ENCODE peak calls at places on chromosomes 3 and 15, in ten cellular contexts. Z is tibial nerve; T is keratinocyte; I is SJSA1; L is endothelial cell of umbilical vein; E is PC-3; X is K562; D is cardiac muscle cell; F is CD4-positive, alpha-beta memory T cell; U is CD8-positive, alpha-beta T cell. A is an unnamed sample. For H3K4me1, the result is how much of the 10 kb centered on the place peaks cover.

GRCh38 chr3:50245251-50245745 is 9.3 kb downstream of the GNAI2 start:
- DNase-seq in Z (no peak), T (no peak), I (no peak), L (peak), E (no peak), X (no peak), D (no peak), F (no peak), U (no peak), A (no peak)

GRCh38 chr3:193134895-193135294 is 106.1 kb upstream of the PLAAT1 start:
- DNase-seq in Z (no peak), T (no peak), I (peak), L (peak), E (peak), X (no peak), D (no peak), F (no peak), U (no peak), A (no peak)

GRCh38 chr3:129182390-129183180 is 1.1 kb downstream of the CNBP start:
- DNase-seq in Z (no peak), T (no peak), I (peak), L (peak), E (peak), X (no peak), D (no peak), F (peak), U (no peak), A (peak)

GRCh38 chr3:36904641-36905040 is 40.2 kb downstream of the TRANK1 start:
- DNase-seq in Z (no peak), T (no peak), I (no peak), L (no peak), E (peak), X (no peak), D (peak), F (no peak), U (no peak), A (no peak)

GRCh38 chr3:45848392-45848791 is 6.5 kb upstream of the LZTFL1 start:
- DNase-seq in Z (no peak), T (no peak), I (no peak), L (no peak), E (no peak), X (no peak), D (no peak), F (no peak), U (no peak), A (no peak)

GRCh38 chr3:139127101-139127500 is 82.4 kb upstream of the PRR23C start:
- DNase-seq in Z (no peak), T (peak), I (no peak), L (no peak), E (no peak), X (no peak), D (no peak), F (no peak), U (no peak), A (no peak)

GRCh38 chr3:174035317-174035886 is 637.9 kb downstream of the NLGN1 start:
- DNase-seq in Z (no peak), T (no peak), I (no peak), L (no peak), E (no peak), X (no peak), D (peak), F (no peak), U (no peak), A (no peak)

GRCh38 chr3:36244728-36245127 is 135.6 kb upstream of the STAC start:
- DNase-seq in Z (no peak), T (no peak), I (peak), L (no peak), E (peak), X (no peak), D (no peak), F (no peak), U (no peak), A (no peak)

GRCh38 chr15:62942411-62942810 is 100.1 kb upstream of the TPM1 start:
- DNase-seq in Z (no peak), T (no peak), I (no peak), L (no peak), E (no peak), X (no peak), D (no peak), F (no peak), U (no peak), A (no peak)

GRCh38 chr3:51967384-51968174 is at the start of gene PCBP4:
- DNase-seq in Z (peak), T (no peak), I (peak), L (peak), E (peak), X (peak), D (peak), F (no peak), U (peak), A (peak)

GRCh38 chr3:114824014-114824413 is 323.1 kb downstream of the ZBTB20 start:
- DNase-seq in Z (no peak), T (no peak), I (no peak), L (no peak), E (no peak), X (no peak), D (no peak), F (no peak), U (no peak), A (no peak)

GRCh38 chr15:29538110-29538509 is 268.5 kb upstream of the NSMCE3 start:
- DNase-seq in Z (no peak), T (no peak), I (no peak), L (no peak), E (no peak), X (no peak), D (no peak), F (no peak), U (no peak), A (no peak)

GRCh38 chr3:133159498-133160475 is 121.6 kb downstream of the TMEM108 start:
- DNase-seq in Z (no peak), T (no peak), I (no peak), L (no peak), E (no peak), X (peak), D (no peak), F (no peak), U (no peak), A (no peak)

GRCh38 chr3:181302960-181303359 is 313.4 kb upstream of the DNAJC19 start:
- DNase-seq in Z (no peak), T (no peak), I (no peak), L (no peak), E (no peak), X (no peak), D (no peak), F (no peak), U (no peak), A (no peak)

GRCh38 chr3:132595036-132595435 is 2.0 kb upstream of the ACKR4 start:
- DNase-seq in Z (no peak), T (peak), I (peak), L (peak), E (peak), X (no peak), D (no peak), F (no peak), U (no peak), A (no peak)

GRCh38 chr3:126934149-126934548 is 48.8 kb upstream of the PLXNA1 start:
- DNase-seq in Z (no peak), T (no peak), I (no peak), L (no peak), E (no peak), X (no peak), D (peak), F (no peak), U (no peak), A (no peak)

GRCh38 chr15:25508369-25509002 is 69.7 kb upstream of the UBE3A start:
- DNase-seq in Z (peak), T (no peak), I (peak), L (no peak), E (peak), X (peak), D (peak), F (no peak), U (no peak), A (peak)

GRCh38 chr3:61093364-61093763 is 157.9 kb downstream of the FHIT start:
- DNase-seq in Z (no peak), T (no peak), I (no peak), L (no peak), E (no peak), X (no peak), D (no peak), F (no peak), U (no peak), A (no peak)

GRCh38 chr3:181210275-181210674 is 220.7 kb upstream of the DNAJC19 start:
- DNase-seq in Z (no peak), T (no peak), I (no peak), L (peak), E (peak), X (no peak), D (peak), F (no peak), U (no peak), A (peak)

GRCh38 chr3:146241523-146242240 is 9.2 kb downstream of the PLSCR4 start:
- DNase-seq in Z (no peak), T (no peak), I (no peak), L (peak), E (no peak), X (no peak), D (no peak), F (no peak), U (no peak), A (no peak)

GRCh38 chr3:140442621-140443020 is 235.2 kb upstream of the TRIM42 start:
- DNase-seq in Z (no peak), T (no peak), I (no peak), L (no peak), E (no peak), X (no peak), D (no peak), F (no peak), U (no peak), A (no peak)

GRCh38 chr3:140439527-140439926 is 238.3 kb upstream of the TRIM42 start:
- DNase-seq in Z (no peak), T (no peak), I (no peak), L (no peak), E (no peak), X (no peak), D (no peak), F (no peak), U (no peak), A (no peak)

GRCh38 chr3:140440446-140440845 is 237.4 kb upstream of the TRIM42 start:
- DNase-seq in Z (no peak), T (peak), I (no peak), L (peak), E (peak), X (no peak), D (no peak), F (no peak), U (no peak), A (no peak)

GRCh38 chr3:140441006-140441405 is 236.9 kb upstream of the TRIM42 start:
- DNase-seq in Z (no peak), T (peak), I (no peak), L (peak), E (peak), X (no peak), D (no peak), F (no peak), U (no peak), A (no peak)

GRCh38 chr3:140443073-140443472 is 234.8 kb upstream of the TRIM42 start:
- DNase-seq in Z (no peak), T (no peak), I (no peak), L (peak), E (no peak), X (no peak), D (no peak), F (no peak), U (no peak), A (no peak)
- H3K4me1 ChIP-seq in Z (under half), T (under half), I (under half), L (under half), E (under half), X (under half), D (under half), F (under half), U (under half), A (under half)

DNA sequence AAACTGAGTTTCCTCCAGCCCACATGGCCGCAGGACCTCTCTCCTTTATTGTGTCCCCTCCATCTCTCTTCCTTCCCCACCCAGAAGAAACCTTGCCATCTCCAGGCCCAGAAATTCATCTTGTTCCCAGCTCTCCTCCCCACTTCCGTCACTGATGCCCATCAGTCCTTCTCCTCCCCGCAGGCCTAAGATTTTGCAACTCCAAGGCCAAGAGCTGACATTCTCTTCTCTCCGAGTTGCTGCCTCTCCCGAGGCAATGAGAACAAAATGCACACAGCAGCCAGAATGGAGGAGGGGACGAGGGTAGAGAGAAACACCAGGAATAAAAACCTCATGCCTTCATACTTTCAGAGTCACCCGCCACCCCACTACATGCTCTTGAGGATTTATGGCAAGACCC is 526.5 kb upstream of the PROK2 start:
- DNase-seq in Z (no peak), T (no peak), I (no peak), L (no peak), E (no peak), X (no peak), D (no peak), F (no peak), U (no peak), A (no peak)
- H3K27ac ChIP-seq in Z (no peak), T (no peak), I (no peak), L (no peak), E (no peak), X (no peak), D (no peak), F (no peak), U (no peak), A (peak)

GRCh38 chr15:85595804-85596536 is 198.8 kb downstream of the KLHL25 start:
- DNase-seq in Z (no peak), T (no peak), I (no peak), L (no peak), E (peak), X (no peak), D (no peak), F (no peak), U (no peak), A (no peak)
- H3K4me1 ChIP-seq in Z (under half), T (under half), I (under half), L (under half), E (under half), X (under half), D (under half), F (half or more), U (under half), A (under half)

DNA sequence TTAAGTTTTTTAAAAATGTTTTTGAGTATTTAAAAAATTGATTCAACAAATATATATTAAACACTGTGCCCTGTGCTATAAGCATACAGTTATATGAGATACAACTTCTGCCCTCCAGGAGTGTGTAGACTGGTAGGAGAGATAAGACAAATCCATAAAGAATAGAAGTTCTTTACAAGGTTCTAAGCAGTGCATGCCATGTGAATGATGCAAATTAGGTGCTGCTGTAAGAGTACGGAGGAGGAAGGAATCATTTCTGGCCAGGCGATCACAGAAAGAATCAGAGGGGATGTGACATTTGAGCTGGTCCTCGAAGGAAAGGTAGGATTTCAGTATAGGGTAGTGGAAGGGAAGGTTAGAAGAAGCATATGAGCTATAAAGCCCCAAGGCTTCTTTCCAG is 14.0 kb downstream of the MAPKBP1 start:
- DNase-seq in Z (no peak), T (no peak), I (no peak), L (no peak), E (no peak), X (no peak), D (no peak), F (no peak), U (no peak), A (no peak)
- H3K27ac ChIP-seq in Z (no peak), T (peak), I (no peak), L (no peak), E (no peak), X (no peak), D (peak), F (no peak), U (no peak), A (no peak)

GRCh38 chr3:30628931-30629590 is 22.7 kb downstream of the TGFBR2 start:
- DNase-seq in Z (no peak), T (no peak), I (no peak), L (no peak), E (no peak), X (no peak), D (peak), F (no peak), U (no peak), A (no peak)

GRCh38 chr3:30629736-30630135 is 23.3 kb downstream of the TGFBR2 start:
- DNase-seq in Z (no peak), T (no peak), I (no peak), L (no peak), E (no peak), X (no peak), D (no peak), F (no peak), U (no peak), A (no peak)

GRCh38 chr3:30626443-30627181 is 20.2 kb downstream of the TGFBR2 start:
- DNase-seq in Z (no peak), T (no peak), I (no peak), L (no peak), E (peak), X (no peak), D (no peak), F (no peak), U (no peak), A (no peak)

GRCh38 chr3:30630238-30631030 is 24.0 kb downstream of the TGFBR2 start:
- DNase-seq in Z (no peak), T (no peak), I (no peak), L (no peak), E (no peak), X (no peak), D (no peak), F (no peak), U (no peak), A (no peak)

GRCh38 chr3:30628188-30628930 is 22.0 kb downstream of the TGFBR2 start:
- DNase-seq in Z (no peak), T (no peak), I (no peak), L (no peak), E (no peak), X (no peak), D (no peak), F (peak), U (no peak), A (no peak)
- H3K4me1 ChIP-seq in Z (half or more), T (half or more), I (under half), L (half or more), E (half or more), X (under half), D (under half), F (half or more), U (half or more), A (half or more)

GRCh38 chr15:89899951-89900567 is 6.3 kb upstream of the AP3S2 start:
- DNase-seq in Z (no peak), T (no peak), I (no peak), L (no peak), E (no peak), X (no peak), D (no peak), F (no peak), U (no peak), A (no peak)
- H3K27ac ChIP-seq in Z (no peak), T (no peak), I (no peak), L (no peak), E (no peak), X (no peak), D (no peak), F (no peak), U (no peak), A (no peak)

DNA sequence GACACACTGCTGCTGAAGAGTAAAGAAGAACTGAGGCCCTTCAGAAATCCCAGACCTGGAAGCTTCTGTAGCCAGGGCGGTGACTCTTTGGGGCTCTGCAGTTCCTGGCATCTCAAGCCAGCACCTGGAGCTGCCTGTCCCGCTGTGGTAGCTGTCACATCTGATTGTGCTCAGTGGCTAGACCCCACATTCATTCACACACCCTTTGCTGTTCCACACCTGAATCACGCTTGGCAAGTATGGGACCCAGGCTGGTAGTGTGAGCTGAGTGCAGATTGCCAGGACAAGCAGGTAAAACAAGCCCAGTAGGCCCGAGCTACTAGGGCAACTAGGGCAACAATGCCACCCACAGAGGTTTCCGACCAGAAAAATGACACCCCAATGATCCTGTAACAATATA is 218.2 kb downstream of the VGLL3 start:
- DNase-seq in Z (no peak), T (no peak), I (no peak), L (no peak), E (no peak), X (no peak), D (no peak), F (no peak), U (no peak), A (no peak)
- H3K4me1 ChIP-seq in Z (under half), T (under half), I (under half), L (under half), E (under half), X (under half), D (under half), F (under half), U (under half), A (under half)

GRCh38 chr15:91524534-91524933 is 329.0 kb upstream of the SLCO3A1 start:
- DNase-seq in Z (no peak), T (no peak), I (no peak), L (no peak), E (no peak), X (no peak), D (no peak), F (no peak), U (no peak), A (no peak)

GRCh38 chr15:91522609-91523332 is 330.7 kb upstream of the SLCO3A1 start:
- DNase-seq in Z (no peak), T (no peak), I (no peak), L (no peak), E (peak), X (no peak), D (no peak), F (no peak), U (no peak), A (peak)

GRCh38 chr15:91521996-91522395 is 331.5 kb upstream of the SLCO3A1 start:
- DNase-seq in Z (no peak), T (no peak), I (no peak), L (no peak), E (peak), X (no peak), D (no peak), F (no peak), U (no peak), A (no peak)

GRCh38 chr15:91517491-91518200 is 335.9 kb upstream of the SLCO3A1 start:
- DNase-seq in Z (no peak), T (no peak), I (no peak), L (no peak), E (no peak), X (no peak), D (no peak), F (no peak), U (no peak), A (no peak)

GRCh38 chr15:91520848-91521247 is 332.7 kb upstream of the SLCO3A1 start:
- DNase-seq in Z (no peak), T (no peak), I (no peak), L (no peak), E (no peak), X (no peak), D (no peak), F (no peak), U (no peak), A (no peak)
- H3K27ac ChIP-seq in Z (no peak), T (no peak), I (peak), L (no peak), E (no peak), X (no peak), D (no peak), F (no peak), U (no peak), A (no peak)